ENCODE peak calls at places on chromosome 6, in four cellular contexts. One of them, this sample, is unnamed.

GRCh38 chr6:81485395-81485794 is 267.1 kb downstream of the TENT5A start:
- DNase-seq in K562: no peak
- DNase-seq in IMR-90: no peak
- DNase-seq in endothelial cell of umbilical vein: no peak
- DNase-seq in this sample: no peak

GRCh38 chr6:40358473-40359460 is 228.4 kb downstream of the LRFN2 start:
- DNase-seq in K562: no peak
- DNase-seq in IMR-90: no peak
- DNase-seq in endothelial cell of umbilical vein: no peak
- DNase-seq in this sample: no peak

GRCh38 chr6:149454405-149454848 is 30.4 kb downstream of the ZC3H12D start:
- DNase-seq in K562: no peak
- DNase-seq in IMR-90: peak
- DNase-seq in endothelial cell of umbilical vein: peak
- DNase-seq in this sample: no peak

GRCh38 chr6:116019428-116019827 is 41.3 kb downstream of the FRK start:
- DNase-seq in K562: no peak
- DNase-seq in IMR-90: no peak
- DNase-seq in endothelial cell of umbilical vein: no peak
- DNase-seq in this sample: peak

GRCh38 chr6:33785766-33786165 is 3.2 kb downstream of the LEMD2 start:
- DNase-seq in K562: no peak
- DNase-seq in IMR-90: peak
- DNase-seq in endothelial cell of umbilical vein: peak
- DNase-seq in this sample: no peak

GRCh38 chr6:152170702-152171667 is 363.5 kb downstream of the ESR1 start:
- DNase-seq in K562: no peak
- DNase-seq in IMR-90: peak
- DNase-seq in endothelial cell of umbilical vein: no peak
- DNase-seq in this sample: peak

GRCh38 chr6:100188754-100189153 is 194.7 kb upstream of the MCHR2 start:
- DNase-seq in K562: no peak
- DNase-seq in IMR-90: peak
- DNase-seq in endothelial cell of umbilical vein: no peak
- DNase-seq in this sample: no peak

GRCh38 chr6:129203190-129203900 is 320.4 kb downstream of the LAMA2 start:
- DNase-seq in K562: no peak
- DNase-seq in IMR-90: no peak
- DNase-seq in endothelial cell of umbilical vein: no peak
- DNase-seq in this sample: no peak

GRCh38 chr6:26538936-26539615 is 910 bp downstream of the HMGN4 start:
- DNase-seq in K562: no peak
- DNase-seq in IMR-90: no peak
- DNase-seq in endothelial cell of umbilical vein: no peak
- DNase-seq in this sample: no peak

GRCh38 chr6:161219336-161220079 is 54.4 kb downstream of the AGPAT4 start:
- DNase-seq in K562: no peak
- DNase-seq in IMR-90: no peak
- DNase-seq in endothelial cell of umbilical vein: no peak
- DNase-seq in this sample: no peak

GRCh38 chr6:17098538-17098937 is 3.3 kb upstream of the STMND1 start:
- DNase-seq in K562: no peak
- DNase-seq in IMR-90: peak
- DNase-seq in endothelial cell of umbilical vein: no peak
- DNase-seq in this sample: no peak

GRCh38 chr6:127302728-127303675 is 36.3 kb downstream of the RNF146 start:
- DNase-seq in K562: peak
- DNase-seq in IMR-90: peak
- DNase-seq in endothelial cell of umbilical vein: peak
- DNase-seq in this sample: no peak

GRCh38 chr6:105305521-105305920 is 97.4 kb downstream of the PREP start:
- DNase-seq in K562: no peak
- DNase-seq in IMR-90: no peak
- DNase-seq in endothelial cell of umbilical vein: no peak
- DNase-seq in this sample: no peak

GRCh38 chr6:122033564-122034181 is 365.8 kb upstream of the HSF2 start:
- DNase-seq in K562: peak
- DNase-seq in IMR-90: peak
- DNase-seq in endothelial cell of umbilical vein: peak
- DNase-seq in this sample: no peak

GRCh38 chr6:16130437-16130891 is 1.6 kb downstream of the MYLIP start:
- DNase-seq in K562: no peak
- DNase-seq in IMR-90: no peak
- DNase-seq in endothelial cell of umbilical vein: no peak
- DNase-seq in this sample: no peak

GRCh38 chr6:27163858-27164257 is 83.6 kb upstream of the PRSS16 start:
- DNase-seq in K562: no peak
- DNase-seq in IMR-90: no peak
- DNase-seq in endothelial cell of umbilical vein: no peak
- DNase-seq in this sample: no peak

GRCh38 chr6:98827295-98828159 is 6.8 kb upstream of the POU3F2 start:
- DNase-seq in K562: no peak
- DNase-seq in IMR-90: no peak
- DNase-seq in endothelial cell of umbilical vein: no peak
- DNase-seq in this sample: no peak

GRCh38 chr6:89970609-89971337 is 76.5 kb downstream of the GJA10 start:
- DNase-seq in K562: peak
- DNase-seq in IMR-90: peak
- DNase-seq in endothelial cell of umbilical vein: peak
- DNase-seq in this sample: no peak

GRCh38 chr6:21393426-21394165 is 200.0 kb upstream of the SOX4 start:
- DNase-seq in K562: no peak
- DNase-seq in IMR-90: no peak
- DNase-seq in endothelial cell of umbilical vein: no peak
- DNase-seq in this sample: no peak

GRCh38 chr6:121442591-121442990 is 7.1 kb downstream of the GJA1 start:
- DNase-seq in K562: no peak
- DNase-seq in IMR-90: no peak
- DNase-seq in endothelial cell of umbilical vein: peak
- DNase-seq in this sample: no peak

GRCh38 chr6:53411451-53411850 is 62.7 kb upstream of the ELOVL5 start:
- DNase-seq in K562: no peak
- DNase-seq in IMR-90: peak
- DNase-seq in endothelial cell of umbilical vein: no peak
- DNase-seq in this sample: no peak

GRCh38 chr6:27502508-27503435 is 29.9 kb upstream of the ZNF184 start:
- DNase-seq in K562: peak
- DNase-seq in IMR-90: peak
- DNase-seq in endothelial cell of umbilical vein: peak
- DNase-seq in this sample: peak

GRCh38 chr6:93036835-93037234 is 382.5 kb downstream of the EPHA7 start:
- DNase-seq in K562: no peak
- DNase-seq in IMR-90: peak
- DNase-seq in endothelial cell of umbilical vein: peak
- DNase-seq in this sample: no peak

GRCh38 chr6:166928644-166929515 is 27.5 kb downstream of the RNASET2 start:
- DNase-seq in K562: peak
- DNase-seq in IMR-90: no peak
- DNase-seq in endothelial cell of umbilical vein: no peak
- DNase-seq in this sample: no peak

GRCh38 chr6:25312034-25312620 is 33.0 kb downstream of the CARMIL1 start:
- DNase-seq in K562: no peak
- DNase-seq in IMR-90: peak
- DNase-seq in endothelial cell of umbilical vein: peak
- DNase-seq in this sample: no peak

GRCh38 chr6:38113810-38114577 is 294.5 kb downstream of the ZFAND3 start:
- DNase-seq in K562: no peak
- DNase-seq in IMR-90: peak
- DNase-seq in endothelial cell of umbilical vein: no peak
- DNase-seq in this sample: no peak

GRCh38 chr6:63572733-63573139 is 456 bp downstream of the LOC128125822 start:
- DNase-seq in K562: no peak
- DNase-seq in IMR-90: no peak
- DNase-seq in endothelial cell of umbilical vein: no peak
- DNase-seq in this sample: no peak

GRCh38 chr6:83436674-83437073 is 5.8 kb upstream of the ME1 start:
- DNase-seq in K562: no peak
- DNase-seq in IMR-90: no peak
- DNase-seq in endothelial cell of umbilical vein: no peak
- DNase-seq in this sample: no peak

GRCh38 chr6:34793877-34794276 is 2.0 kb downstream of the BLTP3A start:
- DNase-seq in K562: no peak
- DNase-seq in IMR-90: no peak
- DNase-seq in endothelial cell of umbilical vein: no peak
- DNase-seq in this sample: no peak

DNA sequence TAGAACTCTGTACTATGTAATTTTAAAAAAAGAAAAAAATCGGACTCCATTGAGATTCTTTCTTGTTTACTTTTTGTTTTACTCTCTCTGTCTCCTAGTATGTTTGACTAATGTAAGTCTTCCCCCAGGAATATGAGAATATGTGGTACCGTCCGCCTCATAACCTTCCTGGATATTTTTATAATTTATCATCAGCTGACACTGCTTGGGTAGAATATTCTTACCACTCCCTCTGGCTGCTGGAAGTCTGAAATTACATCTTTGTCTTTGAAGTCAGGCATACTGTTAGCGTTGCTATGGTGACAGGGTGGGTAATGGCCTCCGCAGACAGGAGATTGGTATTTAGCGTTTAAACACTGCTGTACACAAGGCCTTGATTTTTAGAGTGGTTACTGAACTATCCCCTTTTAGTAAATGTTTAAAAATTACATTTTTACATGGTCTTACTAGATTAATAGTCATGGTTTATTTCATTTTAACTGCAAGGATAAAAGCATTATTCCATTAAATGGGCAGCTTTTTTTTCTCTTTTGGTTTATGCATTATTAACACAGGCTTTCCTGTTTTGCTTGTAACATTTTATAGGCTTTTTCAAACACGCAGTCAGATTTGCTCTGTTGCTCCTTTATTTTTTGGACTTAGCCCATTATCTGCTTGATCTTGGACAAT is 176.4 kb downstream of the ARID1B start:
- DNase-seq in K562: peak
- DNase-seq in IMR-90: peak
- DNase-seq in endothelial cell of umbilical vein: peak
- DNase-seq in this sample: no peak
- TF ChIP-seq FOS in K562: no peak
- TF ChIP-seq FOS in IMR-90: peak
- TF ChIP-seq FOS in endothelial cell of umbilical vein: no peak
- TF ChIP-seq FOS in this sample: no peak

DNA sequence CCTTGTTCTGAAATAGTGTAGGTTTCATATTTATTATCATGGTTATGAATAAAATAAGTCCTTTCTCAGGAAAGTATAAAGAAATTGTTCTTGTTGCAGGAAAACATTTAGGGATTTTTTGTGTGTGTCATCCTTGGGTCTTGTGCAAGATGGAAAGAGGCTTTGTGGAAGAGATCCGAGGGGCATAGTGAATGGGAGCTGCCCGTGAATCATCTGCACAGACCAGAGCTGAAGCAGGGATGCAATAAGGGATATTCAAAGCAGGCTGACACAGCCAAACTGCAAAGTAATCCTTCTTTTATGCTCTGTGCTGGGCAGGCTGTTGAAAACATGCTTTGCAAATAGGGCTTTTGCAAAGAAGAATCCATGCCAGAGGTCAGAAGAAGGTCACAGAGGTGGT is 237.4 kb downstream of the QKI start:
- DNase-seq in K562: no peak
- DNase-seq in IMR-90: peak
- DNase-seq in endothelial cell of umbilical vein: no peak
- DNase-seq in this sample: no peak
- TF ChIP-seq FOS in K562: no peak
- TF ChIP-seq FOS in IMR-90: no peak
- TF ChIP-seq FOS in endothelial cell of umbilical vein: no peak
- TF ChIP-seq FOS in this sample: no peak

GRCh38 chr6:130749402-130749801 is 77.8 kb upstream of the SMLR1 start:
- DNase-seq in K562: peak
- DNase-seq in IMR-90: no peak
- DNase-seq in endothelial cell of umbilical vein: no peak
- DNase-seq in this sample: no peak
- TF ChIP-seq FOS in K562: no peak
- TF ChIP-seq FOS in IMR-90: no peak
- TF ChIP-seq FOS in endothelial cell of umbilical vein: no peak
- TF ChIP-seq FOS in this sample: no peak

DNA sequence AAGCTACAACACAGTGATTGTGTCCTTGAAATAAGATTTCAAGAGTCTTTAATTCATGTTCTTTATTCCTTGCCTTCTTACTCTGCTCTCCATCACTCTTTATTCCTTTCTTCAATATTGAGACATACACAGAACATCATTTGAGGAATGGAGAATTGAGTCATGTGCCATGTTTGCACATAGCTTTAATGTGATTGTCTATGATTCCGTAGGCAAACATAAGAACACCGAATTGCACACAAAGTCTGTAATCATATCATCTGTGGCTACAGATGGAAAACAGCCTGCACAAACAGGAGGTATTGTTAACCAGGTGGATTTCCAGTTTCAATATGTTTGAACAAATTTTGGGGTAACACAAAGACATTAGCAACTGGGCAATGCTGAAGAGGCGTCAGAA is 571.6 kb upstream of the GJE1 start:
- DNase-seq in K562: no peak
- DNase-seq in IMR-90: no peak
- DNase-seq in endothelial cell of umbilical vein: no peak
- DNase-seq in this sample: no peak
- TF ChIP-seq FOS in K562: no peak
- TF ChIP-seq FOS in IMR-90: no peak
- TF ChIP-seq FOS in endothelial cell of umbilical vein: no peak
- TF ChIP-seq FOS in this sample: no peak

This sample was measured in GM12878.